ENCODE peak calls at places on chromosome 17, in six cellular contexts. X is K562, P is mucosa of descending colon, E is tibial artery, D is lung, C is psoas muscle. J is an unnamed sample.

GRCh38 chr17:9676084-9676483 is 30.8 kb downstream of the USP43 start:
- DNase-seq in X (no peak), P (peak), E (no peak), D (no peak), C (no peak), J (no peak)

GRCh38 chr17:75650874-75651273 is 16.1 kb downstream of the RECQL5 start:
- DNase-seq in X (no peak), P (peak), E (no peak), D (no peak), C (no peak), J (no peak)

GRCh38 chr17:50620848-50621247 is 13.8 kb upstream of the ABCC3 start:
- DNase-seq in X (peak), P (no peak), E (no peak), D (no peak), C (no peak), J (peak)

GRCh38 chr17:32283745-32284207 is 18.1 kb downstream of the RHBDL3 start:
- DNase-seq in X (no peak), P (no peak), E (no peak), D (no peak), C (no peak), J (no peak)

GRCh38 chr17:78658281-78658785 is 81.1 kb upstream of the DNAH17 start:
- DNase-seq in X (no peak), P (no peak), E (no peak), D (no peak), C (no peak), J (no peak)

GRCh38 chr17:82917656-82918345 is 78.0 kb upstream of the ZNF750 start:
- DNase-seq in X (peak), P (peak), E (no peak), D (no peak), C (no peak), J (peak)

GRCh38 chr17:58565389-58566311 is 51.2 kb upstream of the MTMR4 start:
- DNase-seq in X (no peak), P (no peak), E (no peak), D (no peak), C (no peak), J (no peak)

GRCh38 chr17:27533874-27534815 is 77.9 kb downstream of the KSR1 start:
- DNase-seq in X (no peak), P (no peak), E (no peak), D (no peak), C (no peak), J (no peak)

GRCh38 chr17:30812218-30813177 is 12.0 kb downstream of the CRLF3 start:
- DNase-seq in X (no peak), P (no peak), E (no peak), D (no peak), C (no peak), J (no peak)

GRCh38 chr17:55735784-55736405 is 13.2 kb upstream of the TMEM100 start:
- DNase-seq in X (peak), P (peak), E (peak), D (no peak), C (no peak), J (peak)

GRCh38 chr17:54967621-54968258 is 714 bp downstream of the COX11 start:
- DNase-seq in X (peak), P (peak), E (no peak), D (no peak), C (no peak), J (no peak)

GRCh38 chr17:63452979-63453551 is 7.0 kb upstream of the CYB561 start:
- DNase-seq in X (no peak), P (no peak), E (no peak), D (no peak), C (no peak), J (no peak)

GRCh38 chr17:48012151-48012520 is 25.5 kb downstream of the COPZ2 start:
- DNase-seq in X (peak), P (peak), E (no peak), D (no peak), C (no peak), J (peak)

GRCh38 chr17:80671823-80672105 is 127.1 kb downstream of the RPTOR start:
- DNase-seq in X (no peak), P (no peak), E (no peak), D (no peak), C (no peak), J (no peak)

GRCh38 chr17:80667462-80668277 is 123.0 kb downstream of the RPTOR start:
- DNase-seq in X (no peak), P (no peak), E (no peak), D (no peak), C (no peak), J (no peak)

GRCh38 chr17:80668375-80669149 is 123.9 kb downstream of the RPTOR start:
- DNase-seq in X (no peak), P (no peak), E (no peak), D (no peak), C (peak), J (no peak)

GRCh38 chr17:80673152-80673920 is 128.7 kb downstream of the RPTOR start:
- DNase-seq in X (no peak), P (no peak), E (no peak), D (no peak), C (no peak), J (no peak)

DNA sequence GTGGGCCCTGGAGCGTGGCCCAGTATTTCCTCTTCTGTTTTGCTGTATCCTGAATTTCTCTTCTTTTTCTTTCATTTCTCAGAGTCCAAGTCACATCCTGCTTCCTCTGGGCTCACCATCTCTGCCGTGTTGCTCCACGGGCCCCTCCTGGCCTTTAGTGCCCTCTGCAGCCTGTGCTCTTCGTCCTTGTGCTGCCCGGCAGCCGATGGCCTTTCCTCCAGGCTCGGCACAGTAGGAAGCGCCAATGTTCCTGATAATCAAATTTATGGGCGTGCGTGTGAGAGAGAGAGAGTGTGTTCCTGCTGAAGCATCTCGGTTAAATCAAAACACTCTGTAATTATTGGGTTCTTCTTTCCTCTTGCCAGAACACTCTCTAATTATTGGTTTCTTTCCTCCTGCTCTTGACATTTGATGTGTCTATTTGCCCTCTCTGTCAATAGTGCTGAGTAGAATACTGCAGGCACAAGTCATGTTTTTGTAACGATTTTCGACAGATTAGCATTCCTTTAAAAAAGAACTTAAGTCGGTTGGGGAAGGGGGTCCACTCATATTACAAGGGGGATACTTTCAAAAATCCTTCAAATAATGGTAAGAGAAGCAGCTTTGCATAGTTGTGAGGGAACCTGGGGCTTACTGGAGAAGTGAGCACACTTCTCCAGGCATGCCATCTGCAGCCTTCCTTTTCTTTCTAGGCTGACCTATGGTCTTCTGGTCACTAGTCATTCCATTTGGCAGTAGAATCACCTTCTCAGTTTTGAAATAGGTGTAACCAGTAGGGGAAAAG is 126.6 kb downstream of the RPTOR start:
- DNase-seq in X (no peak), P (no peak), E (no peak), D (no peak), C (no peak), J (no peak)
- TF ChIP-seq CTCF in X (no peak), P (no peak), E (no peak), D (no peak), C (no peak), J (no peak)

GRCh38 chr17:79777844-79778503 is at the start of gene CBX2:
- DNase-seq in X (peak), P (peak), E (no peak), D (peak), C (peak), J (peak)

GRCh38 chr17:79776378-79777165 is 1.4 kb upstream of the CBX2 start:
- DNase-seq in X (no peak), P (no peak), E (no peak), D (no peak), C (no peak), J (no peak)

GRCh38 chr17:79778504-79779087 is 648 bp downstream of the CBX2 start:
- DNase-seq in X (peak), P (no peak), E (no peak), D (no peak), C (no peak), J (no peak)

GRCh38 chr17:79775635-79776034 is 2.3 kb upstream of the CBX2 start:
- DNase-seq in X (no peak), P (no peak), E (no peak), D (no peak), C (no peak), J (no peak)

GRCh38 chr17:79777166-79777843 is 643 bp upstream of the CBX2 start:
- DNase-seq in X (peak), P (no peak), E (peak), D (no peak), C (peak), J (peak)
- TF ChIP-seq CTCF in X (peak), P (no peak), E (no peak), D (no peak), C (no peak), J (no peak)

GRCh38 chr17:43755389-43755875 is 3.2 kb downstream of the SOST start:
- DNase-seq in X (no peak), P (no peak), E (no peak), D (no peak), C (no peak), J (peak)
- TF ChIP-seq CTCF in X (no peak), P (no peak), E (peak), D (no peak), C (no peak), J (no peak)

GRCh38 chr17:76871668-76872067 is 3.5 kb downstream of the MGAT5B start:
- DNase-seq in X (no peak), P (no peak), E (no peak), D (no peak), C (no peak), J (no peak)
- TF ChIP-seq CTCF in X (no peak), P (no peak), E (no peak), D (no peak), C (no peak), J (no peak)

J was measured in endothelial cell.